ENCODE peak calls at places on chromosomes 13 and 19, in nine cellular contexts. S, F, V, G, W, R, U, B and C are unnamed samples.

GRCh38 chr13:67619987-67620386 is 389.9 kb upstream of the PCDH9 start:
- DNase-seq in U (no peak), R (no peak), G (no peak), V (no peak), W (no peak), S (no peak), B (no peak), F (no peak), C (no peak)

GRCh38 chr13:87570669-87571068 is 100.5 kb upstream of the SLITRK5 start:
- DNase-seq in U (no peak), G (no peak), R (no peak), W (no peak), F (no peak), V (no peak), S (no peak), B (no peak), C (no peak)

GRCh38 chr19:49165111-49165750 is 7.6 kb downstream of the TRPM4 start:
- DNase-seq in V (no peak), S (peak), U (peak), R (peak), G (no peak), W (peak), B (no peak), F (no peak), C (no peak)

GRCh38 chr13:89827552-89827951 is 1519.9 kb upstream of the MIR17HG start:
- DNase-seq in U (no peak), B (no peak), R (no peak), V (no peak), F (no peak), W (no peak), G (no peak), S (no peak), C (no peak)

GRCh38 chr13:109036091-109036490 is 406.7 kb downstream of the MYO16 start:
- DNase-seq in U (no peak), R (no peak), S (no peak), B (no peak), W (no peak), G (no peak), V (no peak), F (no peak), C (no peak)

GRCh38 chr13:40777166-40777956 is 6.4 kb upstream of the MRPS31 start:
- DNase-seq in V (peak), U (no peak), B (no peak), R (peak), F (peak), W (peak), S (no peak), G (no peak), C (no peak)

GRCh38 chr13:113815151-113816058 is 48.5 kb downstream of the GAS6 start:
- DNase-seq in R (no peak), V (no peak), F (no peak), U (no peak), W (no peak), G (no peak), B (no peak), S (no peak), C (no peak)

GRCh38 chr19:10353793-10354391 is 14.5 kb upstream of the ICAM3 start:
- DNase-seq in B (no peak), S (peak), F (peak), U (no peak), R (peak), G (peak), W (peak), V (peak), C (no peak)

GRCh38 chr13:81745391-81745790 is 1404.5 kb upstream of the SPRY2 start:
- DNase-seq in F (no peak), R (no peak), S (no peak), G (no peak), U (no peak), V (no peak), W (no peak), B (no peak), C (no peak)

GRCh38 chr13:98626298-98626940 is 49.5 kb upstream of the STK24 start:
- DNase-seq in U (no peak), R (no peak), B (no peak), F (no peak), W (no peak), V (no peak), S (no peak), G (no peak), C (no peak)

GRCh38 chr19:4014541-4015491 is 7.3 kb downstream of the PIAS4 start:
- DNase-seq in U (peak), W (no peak), F (no peak), S (peak), B (peak), V (peak), G (no peak), R (peak), C (no peak)

GRCh38 chr13:111623743-111624505 is 303.5 kb downstream of the TEX29 start:
- DNase-seq in V (no peak), S (no peak), F (no peak), R (no peak), G (no peak), B (no peak), W (no peak), U (no peak), C (no peak)

GRCh38 chr19:55005684-55006488 is 32.2 kb downstream of the GP6 start:
- DNase-seq in G (no peak), R (peak), B (no peak), U (no peak), V (no peak), W (no peak), F (no peak), S (no peak), C (peak)

GRCh38 chr13:112588490-112589297 is 741 bp upstream of the TUBGCP3 start:
- DNase-seq in U (no peak), G (no peak), R (peak), B (no peak), S (no peak), F (no peak), V (no peak), W (no peak), C (no peak)

GRCh38 chr13:99154064-99154463 is 46.6 kb upstream of the UBAC2 start:
- DNase-seq in U (no peak), R (no peak), G (no peak), V (no peak), S (no peak), F (no peak), B (no peak), W (no peak), C (no peak)

GRCh38 chr13:74651121-74651520 is 516.9 kb upstream of the KLF12 start:
- DNase-seq in U (no peak), R (no peak), V (no peak), B (no peak), W (no peak), G (no peak), S (no peak), F (no peak), C (no peak)

GRCh38 chr19:18921593-18921992 is 2.1 kb downstream of the DDX49 start:
- DNase-seq in U (no peak), F (no peak), B (peak), G (no peak), S (no peak), W (no peak), R (no peak), V (no peak), C (no peak)
- TF ChIP-seq POLR2A in U (no peak), F (no peak), B (no peak), G (no peak), S (no peak), W (no peak), R (no peak), V (no peak), C (no peak)

GRCh38 chr19:31386806-31387205 is 37.6 kb upstream of the TSHZ3 start:
- DNase-seq in G (no peak), R (no peak), B (no peak), S (no peak), F (no peak), U (no peak), V (no peak), W (no peak), C (peak)

GRCh38 chr19:31383553-31383952 is 34.3 kb upstream of the TSHZ3 start:
- DNase-seq in B (no peak), F (no peak), R (no peak), U (no peak), W (no peak), V (no peak), S (no peak), G (no peak), C (peak)

GRCh38 chr19:31389874-31390273 is 40.6 kb upstream of the TSHZ3 start:
- DNase-seq in R (no peak), G (no peak), U (no peak), F (no peak), B (no peak), W (no peak), V (no peak), S (no peak), C (no peak)

GRCh38 chr19:31387662-31388175 is 38.5 kb upstream of the TSHZ3 start:
- DNase-seq in V (no peak), U (no peak), W (no peak), F (no peak), B (no peak), G (no peak), S (no peak), R (no peak), C (no peak)

GRCh38 chr19:31385744-31386143 is 36.5 kb upstream of the TSHZ3 start:
- DNase-seq in V (no peak), W (no peak), S (no peak), G (no peak), R (no peak), U (no peak), F (no peak), B (no peak), C (no peak)
- H3K4me3 ChIP-seq in V (no peak), W (no peak), S (no peak), G (no peak), R (no peak), U (no peak), F (no peak), B (no peak), C (no peak)

GRCh38 chr19:32945260-32945659 is 26.5 kb downstream of the CEP89 start:
- DNase-seq in W (no peak), F (no peak), R (no peak), V (no peak), B (no peak), G (no peak), U (no peak), S (no peak), C (no peak)
- TF ChIP-seq CTCF in W (no peak), F (no peak), R (no peak), V (no peak), B (no peak), G (no peak), U (no peak), S (no peak), C (no peak)

GRCh38 chr19:32173836-32174235 is 171.6 kb upstream of the ZNF507 start:
- DNase-seq in W (no peak), S (no peak), R (no peak), G (no peak), F (no peak), V (no peak), U (no peak), B (no peak), C (peak)
- TF ChIP-seq POLR2A in W (no peak), S (no peak), R (no peak), G (no peak), F (no peak), V (no peak), U (no peak), B (no peak), C (no peak)

GRCh38 chr13:30446122-30446500 is 19.6 kb downstream of the HMGB1 start:
- DNase-seq in U (no peak), B (no peak), V (no peak), G (no peak), F (no peak), S (no peak), R (no peak), W (no peak), C (no peak)
- H3K4me3 ChIP-seq in U (peak), B (peak), V (no peak), G (peak), F (peak), S (peak), R (no peak), W (peak), C (no peak)

GRCh38 chr19:5024282-5024681 is 55.4 kb downstream of the KDM4B start:
- DNase-seq in B (no peak), W (no peak), G (peak), V (no peak), F (no peak), S (no peak), U (no peak), R (no peak), C (no peak)

GRCh38 chr19:5028229-5028886 is 59.4 kb downstream of the KDM4B start:
- DNase-seq in W (no peak), G (no peak), R (no peak), U (no peak), S (no peak), F (no peak), B (no peak), V (no peak), C (no peak)

GRCh38 chr19:5030136-5030820 is 61.4 kb downstream of the KDM4B start:
- DNase-seq in U (no peak), R (no peak), F (peak), V (no peak), B (no peak), S (no peak), G (no peak), W (no peak), C (no peak)

GRCh38 chr19:5025027-5025426 is 56.1 kb downstream of the KDM4B start:
- DNase-seq in F (no peak), S (no peak), V (no peak), U (no peak), W (no peak), G (no peak), R (no peak), B (no peak), C (no peak)

DNA sequence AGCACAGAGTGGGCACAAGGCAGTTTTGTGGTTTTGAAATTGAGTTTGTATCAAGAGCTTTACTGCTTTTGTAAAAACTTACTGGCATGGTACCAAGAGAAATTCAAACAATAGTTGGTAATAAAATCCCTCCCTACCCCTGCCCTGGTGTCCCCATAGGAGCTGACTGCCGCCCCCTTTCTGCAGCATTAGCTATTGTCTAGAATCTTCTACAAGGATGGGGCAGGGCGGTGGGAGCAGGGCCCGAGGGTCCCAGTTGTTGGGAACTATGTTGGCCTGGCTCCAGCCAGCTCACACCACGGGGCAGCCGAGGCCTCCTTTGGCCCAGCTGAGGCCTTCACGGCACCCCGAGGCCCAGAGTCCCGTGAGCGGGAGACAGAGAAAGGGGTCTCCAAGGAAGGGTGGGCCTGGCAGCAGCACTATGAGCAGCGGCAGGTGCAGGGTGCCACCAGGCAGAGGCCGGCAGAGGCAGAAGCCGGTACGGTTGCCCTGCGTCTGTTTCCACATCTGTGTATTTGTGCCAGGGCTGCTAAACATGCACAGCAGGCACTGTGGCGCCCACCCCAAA is 57.9 kb downstream of the KDM4B start:
- DNase-seq in G (no peak), F (no peak), U (no peak), S (no peak), B (no peak), R (no peak), V (no peak), W (no peak), C (no peak)
- TF ChIP-seq CTCF in G (no peak), F (no peak), U (no peak), S (no peak), B (no peak), R (no peak), V (no peak), W (no peak), C (no peak)

GRCh38 chr19:2050349-2050990 is 574 bp downstream of the MKNK2 start:
- DNase-seq in B (peak), V (peak), R (no peak), U (no peak), F (no peak), W (no peak), G (no peak), S (no peak), C (no peak)

GRCh38 chr19:2048104-2048958 is 2.7 kb downstream of the MKNK2 start:
- DNase-seq in R (peak), S (no peak), U (no peak), G (no peak), W (no peak), F (no peak), B (peak), V (peak), C (no peak)

GRCh38 chr19:2048959-2049740 is 1.9 kb downstream of the MKNK2 start:
- DNase-seq in G (no peak), W (no peak), U (no peak), V (no peak), S (peak), B (peak), R (peak), F (no peak), C (no peak)

GRCh38 chr19:2050991-2051770 is at the start of gene MKNK2:
- DNase-seq in W (peak), F (peak), V (peak), G (peak), S (peak), U (peak), R (peak), B (peak), C (peak)

DNA sequence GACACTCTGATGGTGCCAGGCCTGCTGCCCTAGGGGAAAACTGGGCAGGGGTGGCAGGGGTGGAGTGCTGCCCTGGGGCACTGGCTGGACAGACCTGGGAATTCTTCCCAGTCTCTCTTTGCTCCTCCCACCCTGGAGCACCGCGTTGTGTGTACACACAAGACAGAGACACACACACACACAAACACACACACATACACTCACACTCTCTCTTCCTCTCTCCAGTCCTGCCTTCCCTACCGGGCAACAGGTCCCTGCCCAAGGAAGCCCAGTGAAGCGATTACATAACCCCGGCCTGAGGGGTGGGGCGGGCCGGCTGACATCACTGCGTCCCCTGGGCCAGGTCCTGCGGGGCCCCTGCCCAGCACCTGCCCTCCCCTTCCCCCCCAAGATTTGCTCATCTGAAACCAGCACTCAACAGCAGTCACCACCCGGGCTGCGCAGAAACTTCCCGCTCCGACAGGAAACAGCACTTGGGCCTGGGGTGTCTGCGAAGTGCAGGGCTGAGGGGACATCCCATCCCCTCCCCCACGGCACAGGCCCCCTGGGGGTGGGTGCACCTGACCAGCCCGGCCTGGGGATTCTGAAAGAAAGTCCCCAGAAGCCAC is 1.2 kb downstream of the MKNK2 start:
- DNase-seq in S (peak), W (peak), B (peak), G (peak), F (peak), U (peak), R (peak), V (peak), C (peak)
- TF ChIP-seq POLR2A in S (no peak), W (peak), B (peak), G (peak), F (peak), U (peak), R (peak), V (peak), C (no peak)

GRCh38 chr13:48318014-48318713 is 14.6 kb downstream of the RB1 start:
- DNase-seq in S (peak), G (no peak), U (no peak), B (peak), V (no peak), R (peak), W (no peak), F (no peak), C (peak)
- H3K4me3 ChIP-seq in S (peak), G (no peak), U (peak), B (no peak), V (no peak), R (no peak), W (peak), F (peak), C (no peak)